ENCODE peak calls at places on chromosomes 16 and 17, in eight cellular contexts. I is Caco-2; G is K562; M is CD8-positive, alpha-beta memory T cell; S is suprapubic skin; B is IMR-90; A is GM12878; T is adrenal gland. J is an unnamed sample. For H3K9me3, the result is how much of the 10 kb centered on the place peaks cover.

GRCh38 chr16:1049976-1050247 is 22.6 kb upstream of the SSTR5 start:
- DNase-seq in I (no peak), B (no peak), T (no peak), M (no peak), A (no peak), S (no peak), G (no peak), J (no peak)

GRCh38 chr17:72152392-72152727 is 31.5 kb downstream of the SOX9 start:
- DNase-seq in T (peak), M (no peak), A (no peak), S (no peak), B (peak), I (no peak), G (no peak), J (no peak)

GRCh38 chr16:50629334-50629733 is 51.8 kb downstream of the SNX20 start:
- DNase-seq in S (no peak), G (no peak), A (no peak), I (no peak), B (no peak), T (no peak), M (no peak), J (no peak)

GRCh38 chr16:57472665-57473060 is 10.2 kb downstream of the POLR2C start:
- DNase-seq in I (no peak), G (no peak), M (no peak), T (no peak), S (no peak), B (no peak), A (no peak), J (peak)

GRCh38 chr17:42513686-42514085 is 22.4 kb upstream of the NAGLU start:
- DNase-seq in M (no peak), T (no peak), G (no peak), I (no peak), A (no peak), S (no peak), B (no peak), J (no peak)

GRCh38 chr17:58591455-58591854 is 77.0 kb upstream of the MTMR4 start:
- DNase-seq in B (no peak), G (no peak), S (no peak), T (no peak), M (no peak), I (no peak), A (no peak), J (no peak)

GRCh38 chr17:36901506-36901905 is 35.8 kb upstream of the LHX1 start:
- DNase-seq in G (no peak), B (peak), I (peak), A (no peak), M (no peak), S (no peak), T (no peak), J (no peak)

GRCh38 chr17:78767806-78768205 is 14.3 kb downstream of the CYTH1 start:
- DNase-seq in A (no peak), M (no peak), S (no peak), I (no peak), G (no peak), B (peak), T (no peak), J (no peak)

GRCh38 chr17:68461589-68461988 is 4.3 kb upstream of the WIPI1 start:
- DNase-seq in B (no peak), A (no peak), I (no peak), M (no peak), T (peak), G (no peak), S (no peak), J (no peak)

GRCh38 chr17:36505171-36505570 is 18.7 kb downstream of the ZNHIT3 start:
- DNase-seq in A (no peak), T (no peak), S (peak), B (no peak), G (no peak), M (no peak), I (no peak), J (no peak)

GRCh38 chr17:49691086-49691676 is 13.3 kb upstream of the SPOP start:
- DNase-seq in S (no peak), A (no peak), G (no peak), I (peak), B (no peak), T (no peak), M (no peak), J (peak)

GRCh38 chr17:43942286-43942685 is at the start of gene PPY:
- DNase-seq in G (no peak), M (no peak), B (no peak), A (no peak), S (no peak), T (no peak), I (no peak), J (no peak)

GRCh38 chr16:11586856-11587642 is at the start of gene LITAF:
- DNase-seq in T (peak), S (peak), I (peak), M (peak), G (peak), B (peak), A (no peak), J (no peak)

GRCh38 chr17:73604476-73604875 is 39.8 kb downstream of the SDK2 start:
- DNase-seq in I (no peak), S (no peak), T (no peak), G (no peak), M (no peak), B (no peak), A (no peak), J (no peak)

GRCh38 chr16:1021553-1022160 is 40.1 kb downstream of the SOX8 start:
- DNase-seq in A (no peak), I (no peak), B (no peak), T (no peak), S (no peak), G (no peak), M (no peak), J (no peak)

GRCh38 chr16:19138601-19139000 is 24.8 kb downstream of the ITPRIPL2 start:
- DNase-seq in I (no peak), T (peak), B (peak), A (no peak), G (no peak), S (peak), M (no peak), J (no peak)

GRCh38 chr16:86338403-86339115 is 171.8 kb upstream of the FOXF1 start:
- DNase-seq in B (no peak), T (no peak), S (no peak), M (no peak), A (no peak), I (peak), G (no peak), J (no peak)

GRCh38 chr17:5282639-5283217 is 644 bp downstream of the RABEP1 start:
- DNase-seq in M (no peak), I (no peak), T (peak), B (no peak), G (peak), A (no peak), S (peak), J (peak)

GRCh38 chr17:50832267-50833227 is 2.8 kb upstream of the WFIKKN2 start:
- DNase-seq in M (no peak), A (no peak), B (no peak), G (no peak), S (no peak), I (no peak), T (no peak), J (no peak)

GRCh38 chr17:5872831-5873230 is 197.3 kb upstream of the WSCD1 start:
- DNase-seq in M (no peak), A (no peak), S (no peak), G (no peak), B (no peak), T (no peak), I (no peak), J (no peak)

GRCh38 chr16:71426069-71426879 is 15.6 kb downstream of the TLE7 start:
- DNase-seq in T (peak), A (peak), G (peak), S (no peak), I (no peak), M (no peak), B (peak), J (no peak)

GRCh38 chr16:1537763-1538289 is 4.4 kb downstream of the TMEM204 start:
- DNase-seq in I (no peak), T (no peak), G (no peak), A (no peak), M (no peak), S (no peak), B (no peak), J (no peak)

GRCh38 chr16:58339452-58339938 is 44.7 kb upstream of the PRSS54 start:
- DNase-seq in T (peak), B (no peak), A (no peak), M (no peak), G (no peak), I (peak), S (no peak), J (no peak)

GRCh38 chr17:82900741-82901140 is 60.9 kb upstream of the ZNF750 start:
- DNase-seq in A (no peak), B (peak), G (no peak), S (no peak), M (no peak), I (no peak), T (no peak), J (no peak)

GRCh38 chr17:78174332-78174869 is 6.0 kb downstream of the SYNGR2 start:
- DNase-seq in A (no peak), T (peak), M (no peak), G (no peak), I (no peak), S (peak), B (no peak), J (peak)

GRCh38 chr16:67663151-67663876 is 2.6 kb downstream of the PARD6A start:
- DNase-seq in I (peak), M (no peak), G (peak), T (no peak), S (peak), B (no peak), A (no peak), J (no peak)

GRCh38 chr17:80839401-80839800 is 152.2 kb upstream of the CHMP6 start:
- DNase-seq in A (no peak), B (no peak), S (no peak), G (no peak), T (no peak), M (no peak), I (no peak), J (no peak)

GRCh38 chr16:86593913-86594312 is 15.6 kb downstream of the FOXL1 start:
- DNase-seq in M (no peak), S (no peak), A (no peak), I (no peak), T (no peak), G (no peak), B (no peak), J (no peak)

GRCh38 chr17:72697602-72698146 is 394.8 kb downstream of the SLC39A11 start:
- DNase-seq in M (no peak), S (no peak), T (no peak), A (no peak), G (no peak), I (no peak), B (peak), J (no peak)

GRCh38 chr16:84532299-84532724 is 27.9 kb upstream of the MEAK7 start:
- DNase-seq in M (no peak), I (peak), T (peak), B (peak), A (no peak), S (no peak), G (no peak), J (peak)

GRCh38 chr17:79165756-79166473 is 91.3 kb downstream of the ENGASE start:
- DNase-seq in A (no peak), I (no peak), M (no peak), S (no peak), T (no peak), B (no peak), G (no peak), J (no peak)

GRCh38 chr16:23962001-23962400 is 126.2 kb downstream of the PRKCB start:
- DNase-seq in S (no peak), I (no peak), B (no peak), T (no peak), A (no peak), G (no peak), M (no peak), J (no peak)

GRCh38 chr17:39750131-39751015 is 12.6 kb downstream of the GRB7 start:
- DNase-seq in A (no peak), G (no peak), I (no peak), M (no peak), S (peak), T (no peak), B (no peak), J (no peak)

GRCh38 chr16:35562471-35562870 is 2103.1 kb downstream of the TP53TG3F start:
- DNase-seq in G (no peak), I (no peak), S (no peak), A (no peak), M (no peak), T (no peak), B (no peak), J (no peak)

GRCh38 chr16:35560637-35560984 is 2101.2 kb downstream of the TP53TG3F start:
- DNase-seq in S (no peak), B (no peak), M (no peak), G (no peak), I (no peak), T (no peak), A (no peak), J (no peak)

GRCh38 chr16:35562919-35563318 is 2103.5 kb downstream of the TP53TG3F start:
- DNase-seq in T (no peak), S (no peak), M (no peak), A (no peak), B (no peak), I (no peak), G (no peak), J (no peak)

GRCh38 chr16:35559911-35560636 is 2100.7 kb downstream of the TP53TG3F start:
- DNase-seq in T (no peak), A (no peak), I (no peak), B (no peak), S (no peak), G (no peak), M (no peak), J (no peak)

DNA sequence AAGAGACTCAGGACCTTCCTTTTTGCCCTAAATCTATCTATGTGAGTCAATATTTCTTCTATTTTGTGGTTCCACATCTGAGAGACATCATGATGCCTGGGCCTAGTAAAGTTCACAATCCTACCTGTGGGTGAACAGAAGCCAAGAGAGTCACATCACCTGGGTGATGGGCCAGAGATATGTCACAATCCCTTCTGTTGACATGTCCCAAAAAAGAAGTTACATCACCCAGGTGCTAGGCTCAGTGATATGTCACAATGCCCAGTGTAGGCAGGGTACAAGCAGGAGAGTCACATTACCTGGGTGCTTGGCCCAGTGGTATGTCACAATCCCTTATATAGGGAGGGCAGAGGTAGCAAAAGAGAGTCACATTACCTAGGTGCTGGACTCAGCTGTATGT is 2101.9 kb downstream of the TP53TG3F start:
- DNase-seq in T (no peak), I (no peak), G (no peak), S (no peak), A (no peak), B (no peak), M (no peak), J (no peak)
- H3K9me3 ChIP-seq in T (under half), I (under half), G (under half), S (under half), A (under half), B (under half), M (under half), J (under half)

DNA sequence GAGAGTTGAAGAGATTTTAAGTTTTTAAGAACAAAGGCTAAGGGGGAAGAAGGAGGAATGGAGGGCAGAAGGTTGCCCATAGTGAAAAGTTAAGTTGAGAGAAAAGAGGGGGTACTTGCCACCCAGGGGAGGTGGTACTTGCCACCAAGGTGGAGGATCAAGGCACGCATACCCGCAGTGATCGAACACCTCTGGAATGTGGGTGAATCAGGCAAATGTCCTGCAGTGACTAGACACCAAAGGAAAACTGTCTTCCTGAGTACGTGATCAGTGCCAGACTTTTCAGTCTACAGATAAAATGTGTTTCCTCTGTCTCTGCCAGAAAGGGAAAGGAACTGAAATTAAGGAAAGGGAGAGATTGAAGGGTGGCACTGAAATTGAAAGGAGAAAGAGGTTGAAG is 2285.3 kb downstream of the TP53TG3F start:
- DNase-seq in M (no peak), I (no peak), B (no peak), T (no peak), G (no peak), S (no peak), A (no peak), J (no peak)
- H3K9me3 ChIP-seq in M (under half), I (under half), B (under half), T (under half), G (under half), S (under half), A (under half), J (under half)

GRCh38 chr16:7736138-7736537 is 403.5 kb downstream of the RBFOX1 start:
- DNase-seq in B (no peak), S (no peak), A (no peak), M (no peak), T (no peak), I (no peak), G (no peak), J (no peak)
- H3K9me3 ChIP-seq in B (under half), S (under half), A (under half), M (under half), T (under half), I (under half), G (under half), J (under half)

DNA sequence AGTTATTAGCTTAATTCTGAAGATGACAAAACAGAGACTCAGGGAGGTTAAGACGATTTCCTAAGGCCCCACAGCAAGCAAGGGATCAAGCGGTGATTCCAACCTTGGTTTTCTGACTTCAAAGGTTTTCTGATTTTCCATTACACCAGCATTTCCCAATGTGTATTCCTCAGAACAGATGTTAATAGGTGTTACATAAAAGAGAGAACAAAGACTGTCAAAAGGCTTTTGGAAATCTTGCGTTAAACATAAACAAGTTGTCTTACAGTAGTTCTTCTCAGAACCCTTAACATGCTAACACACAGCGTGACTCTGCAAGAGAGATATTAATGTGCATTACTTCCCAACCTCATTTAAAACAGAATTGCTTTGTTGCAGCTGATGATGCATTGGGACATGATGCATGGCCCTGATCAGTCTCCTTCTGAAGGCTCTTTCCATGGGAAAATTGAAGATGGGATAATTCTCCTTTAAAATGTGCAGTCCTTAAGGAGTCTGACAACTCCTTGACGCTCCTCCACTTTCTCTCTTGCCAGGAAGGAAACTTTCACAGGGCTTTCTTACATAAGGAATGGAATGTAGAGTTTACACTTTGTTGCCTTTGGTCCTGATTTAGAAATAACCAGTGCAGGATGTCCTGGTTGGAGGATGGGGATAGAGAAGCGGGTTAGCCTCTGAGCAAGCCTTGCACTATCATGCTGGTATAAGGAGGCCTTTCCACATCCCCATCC is 21.5 kb upstream of the MMD start:
- DNase-seq in A (no peak), I (no peak), B (peak), M (no peak), S (no peak), T (no peak), G (no peak), J (no peak)
- H3K9me3 ChIP-seq in A (under half), I (under half), B (under half), M (under half), S (under half), T (under half), G (under half), J (under half)

GRCh38 chr17:34504814-34505484 is 74.4 kb upstream of the TMEM132E start:
- DNase-seq in M (no peak), T (no peak), A (no peak), B (no peak), S (no peak), I (no peak), G (no peak), J (no peak)

GRCh38 chr17:34499576-34499975 is 79.8 kb upstream of the TMEM132E start:
- DNase-seq in I (peak), G (peak), A (no peak), T (no peak), S (peak), B (peak), M (no peak), J (no peak)

GRCh38 chr17:34502426-34502825 is 77.0 kb upstream of the TMEM132E start:
- DNase-seq in G (no peak), S (peak), T (peak), M (no peak), B (no peak), A (no peak), I (no peak), J (no peak)

DNA sequence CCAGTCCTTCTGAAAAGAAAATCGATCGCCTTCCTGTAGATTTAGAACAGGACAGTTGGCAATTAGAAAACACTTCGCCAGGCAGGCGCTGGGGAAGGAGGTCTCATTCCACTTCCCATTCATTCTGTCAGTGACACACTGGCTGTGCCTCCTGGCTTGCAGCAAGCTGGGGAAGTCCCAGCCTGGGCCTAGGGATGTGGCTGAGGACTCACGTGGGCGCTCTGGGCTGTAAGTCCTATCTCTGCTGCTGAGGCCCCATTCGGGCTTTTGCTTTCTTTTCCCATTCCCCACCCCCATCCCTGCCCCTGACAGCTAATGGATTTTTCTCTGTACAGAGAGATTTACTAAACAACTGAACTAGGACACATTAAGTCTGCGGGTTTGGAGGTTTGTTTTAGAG is 75.6 kb upstream of the TMEM132E start:
- DNase-seq in T (peak), S (no peak), G (no peak), I (no peak), B (no peak), M (no peak), A (no peak), J (no peak)
- H3K9me3 ChIP-seq in T (under half), S (under half), G (under half), I (under half), B (under half), M (under half), A (under half), J (under half)

DNA sequence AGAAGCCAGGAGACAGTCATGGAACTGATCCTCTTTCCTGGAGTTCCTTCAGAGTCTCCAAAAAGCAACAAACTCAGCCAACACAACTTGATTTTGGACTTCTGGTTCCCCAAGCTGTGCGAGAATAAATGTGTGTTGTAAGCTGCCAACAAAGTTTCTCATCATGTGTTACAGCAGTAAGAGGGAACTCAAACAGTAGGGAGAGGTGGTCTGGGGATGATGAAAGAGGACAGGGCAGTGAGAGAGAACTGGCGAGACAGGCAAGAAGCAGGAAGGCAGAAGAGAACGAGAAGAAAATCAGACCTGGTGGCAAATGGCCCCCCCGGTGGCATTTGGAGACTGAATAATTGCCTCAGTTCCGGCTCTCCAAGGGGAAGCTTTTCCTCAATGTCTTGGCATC is 204.9 kb downstream of the MAF start:
- DNase-seq in G (no peak), T (no peak), S (no peak), A (no peak), B (no peak), M (no peak), I (no peak), J (no peak)
- H3K9me3 ChIP-seq in G (under half), T (under half), S (under half), A (under half), B (under half), M (under half), I (under half), J (under half)

GRCh38 chr17:8468988-8469387 is 33.3 kb downstream of the NDEL1 start:
- DNase-seq in M (no peak), T (no peak), B (no peak), S (no peak), G (no peak), I (no peak), A (no peak), J (no peak)
- H3K9me3 ChIP-seq in M (under half), T (under half), B (under half), S (under half), G (under half), I (under half), A (under half), J (under half)